ENCODE peak calls at places on chromosomes 6 and 20, in nine cellular contexts. P is body of pancreas; I is stomach; O is astrocyte; T is ascending aorta; E is lung; Y is HCT116; K is CD4-positive, alpha-beta T cell; U is OCI-LY7. X is an unnamed sample.

GRCh38 chr20:34420146-34420545 is 57.1 kb downstream of the ITCH start:
- DNase-seq in I (no peak), P (no peak), K (no peak), U (no peak), O (no peak), Y (no peak), E (no peak), T (no peak), X (no peak)

GRCh38 chr6:100420711-100421110 is 44.0 kb downstream of the SIM1 start:
- DNase-seq in U (no peak), I (no peak), P (no peak), K (no peak), O (no peak), Y (no peak), E (no peak), T (no peak), X (no peak)

GRCh38 chr6:56661298-56661697 is 18.6 kb upstream of the DST start:
- DNase-seq in Y (no peak), E (no peak), K (no peak), U (no peak), T (no peak), P (no peak), I (no peak), O (no peak), X (no peak)

GRCh38 chr6:101195581-101195980 is 197.9 kb upstream of the GRIK2 start:
- DNase-seq in I (no peak), O (peak; percentile 24), E (no peak), P (no peak), K (no peak), T (no peak), Y (no peak), U (no peak), X (no peak)

GRCh38 chr6:89180112-89180511 is 34.3 kb downstream of the PM20D2 start:
- DNase-seq in I (no peak), P (no peak), Y (no peak), U (no peak), O (no peak), E (no peak), T (no peak), K (no peak), X (no peak)

GRCh38 chr20:58570181-58570859 is 55.1 kb upstream of the APCDD1L start:
- DNase-seq in Y (no peak), P (no peak), K (no peak), T (no peak), O (no peak), E (no peak), I (no peak), U (no peak), X (no peak)

GRCh38 chr6:157401734-157402338 is 20.8 kb downstream of the ZDHHC14 start:
- DNase-seq in U (no peak), I (no peak), E (no peak), T (no peak), O (no peak), P (no peak), K (no peak), Y (no peak), X (no peak)

GRCh38 chr6:21103626-21104224 is 489.8 kb upstream of the SOX4 start:
- DNase-seq in U (no peak), Y (no peak), O (peak; percentile 16), P (no peak), T (no peak), I (no peak), K (no peak), E (no peak), X (no peak)

GRCh38 chr6:157226761-157227160 is 96.6 kb downstream of the TMEM242 start:
- DNase-seq in I (no peak), T (no peak), Y (no peak), O (peak; percentile 18), E (no peak), U (no peak), P (no peak), K (no peak), X (no peak)

GRCh38 chr6:150589828-150590227 is 9.9 kb upstream of the PLEKHG1 start:
- DNase-seq in Y (no peak), E (no peak), P (no peak), O (no peak), U (no peak), I (no peak), K (no peak), T (no peak), X (no peak)

GRCh38 chr20:49397525-49397924 is 84.9 kb downstream of the KCNB1 start:
- DNase-seq in T (no peak), I (no peak), K (no peak), Y (no peak), U (no peak), P (no peak), O (no peak), E (no peak), X (no peak)

GRCh38 chr20:10449270-10449669 is 14.2 kb downstream of the SLX4IP start:
- DNase-seq in O (no peak), P (peak; percentile 18), I (no peak), U (no peak), T (no peak), K (no peak), E (no peak), Y (no peak), X (no peak)

GRCh38 chr6:4606016-4606415 is 170.2 kb upstream of the CDYL start:
- DNase-seq in T (no peak), O (no peak), U (no peak), E (no peak), K (no peak), P (no peak), Y (no peak), I (no peak), X (no peak)

GRCh38 chr6:155275808-155276480 is 12.1 kb downstream of the CLDN20 start:
- DNase-seq in U (no peak), Y (no peak), I (no peak), P (no peak), T (no peak), E (no peak), O (peak; percentile 45), K (no peak), X (no peak)

GRCh38 chr6:155274106-155274505 is 10.3 kb downstream of the CLDN20 start:
- DNase-seq in E (no peak), O (peak; percentile 62), P (no peak), Y (no peak), K (no peak), U (no peak), T (no peak), I (no peak), X (no peak)

GRCh38 chr6:155274533-155274932 is 10.7 kb downstream of the CLDN20 start:
- DNase-seq in U (no peak), O (peak; percentile 73), I (no peak), P (no peak), Y (no peak), T (no peak), E (no peak), K (no peak), X (no peak)

GRCh38 chr6:155278319-155279049 is 14.7 kb downstream of the CLDN20 start:
- DNase-seq in P (no peak), E (no peak), I (no peak), Y (no peak), O (no peak), T (no peak), U (no peak), K (no peak), X (no peak)

GRCh38 chr6:155276638-155277037 is 12.8 kb downstream of the CLDN20 start:
- DNase-seq in E (no peak), T (no peak), P (no peak), K (no peak), I (no peak), U (no peak), O (no peak), Y (no peak), X (no peak)
- TF ChIP-seq CTCF in E (no peak), T (no peak), P (no peak), K (no peak), I (no peak), U (no peak), O (no peak), Y (no peak), X (no peak)

DNA sequence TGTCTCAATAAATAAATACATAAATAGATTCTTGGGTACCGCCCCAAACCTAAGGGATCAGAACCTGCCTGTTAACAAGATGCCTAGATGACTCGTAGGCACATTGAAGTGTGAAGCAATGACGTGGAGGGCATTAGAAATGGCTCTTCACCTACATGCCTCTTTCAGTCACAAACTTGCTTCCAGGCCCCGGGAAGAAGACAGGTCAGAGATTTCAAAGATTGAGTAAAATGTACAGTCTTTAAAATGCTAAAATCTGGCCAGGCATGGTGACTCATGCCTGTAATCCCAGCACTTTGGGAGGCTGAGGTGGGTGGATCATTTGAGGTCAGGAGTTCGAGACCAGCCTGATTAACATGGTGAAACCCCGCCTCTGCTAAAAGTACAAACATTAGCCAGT is 480.8 kb upstream of the JARID2 start:
- DNase-seq in O (peak; percentile 27), U (no peak), T (no peak), K (no peak), Y (no peak), I (no peak), E (no peak), P (no peak), X (no peak)
- H3K27ac ChIP-seq in O (no peak overlapping the region), U (no peak overlapping the region), T (no peak overlapping the region), K (no peak overlapping the region), Y (no peak overlapping the region), I (no peak overlapping the region), E (no peak overlapping the region), P (no peak overlapping the region), X (no peak overlapping the region)

GRCh38 chr6:34817337-34817910 is 25.5 kb downstream of the BLTP3A start:
- DNase-seq in T (no peak), K (no peak), Y (no peak), I (no peak), P (no peak), O (peak; percentile 64), E (no peak), U (no peak), X (no peak)

GRCh38 chr6:34816635-34817301 is 24.9 kb downstream of the BLTP3A start:
- DNase-seq in Y (no peak), T (no peak), U (no peak), E (no peak), I (no peak), O (no peak), K (no peak), P (no peak), X (no peak)

GRCh38 chr6:34819571-34820480 is 27.9 kb downstream of the BLTP3A start:
- DNase-seq in U (no peak), P (no peak), O (no peak), I (no peak), K (no peak), T (no peak), Y (no peak), E (no peak), X (no peak)
- TF ChIP-seq CTCF in U (no peak), P (no peak), O (no peak), I (no peak), K (no peak), T (no peak), Y (no peak), E (no peak), X (no peak)

DNA sequence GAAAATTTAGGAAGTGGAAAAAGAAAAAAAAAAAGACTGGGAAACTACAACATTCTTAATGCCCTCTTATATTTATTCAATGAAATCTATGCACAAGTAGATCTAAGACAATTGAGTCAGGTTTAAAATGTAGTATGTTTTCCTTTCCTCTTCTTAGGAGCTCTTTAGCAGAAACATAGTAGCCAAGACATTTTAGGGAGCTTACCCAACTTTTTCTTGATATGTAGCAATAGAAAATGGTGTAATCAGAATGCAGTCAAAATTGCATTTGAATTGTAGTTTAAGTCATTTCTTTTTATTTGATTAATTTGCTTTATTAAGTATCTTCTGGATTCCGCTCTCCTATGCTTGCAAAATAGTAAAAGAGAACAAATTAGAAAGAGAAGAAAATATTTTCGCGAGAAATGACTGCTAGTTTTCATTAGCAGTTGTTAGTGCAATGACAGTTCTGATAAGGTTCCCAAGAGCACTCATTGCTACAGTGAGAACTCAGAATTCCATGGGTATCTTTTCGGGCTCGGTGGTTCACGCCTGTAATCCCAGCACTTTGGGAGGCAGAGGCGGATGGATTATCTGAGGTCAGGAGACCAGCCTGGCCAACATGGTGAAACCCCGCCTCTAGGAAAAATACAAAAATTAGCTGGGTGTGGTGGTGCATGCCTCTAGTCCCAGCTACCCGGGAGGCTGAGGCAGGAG is 52.2 kb downstream of the JARID2 start:
- DNase-seq in I (no peak), U (no peak), K (no peak), T (no peak), O (no peak), Y (no peak), P (no peak), E (no peak), X (no peak)
- H3K27ac ChIP-seq in I (no peak overlapping the region), U (peak overlapping the region; percentile 90), K (no peak overlapping the region), T (no peak overlapping the region), O (no peak overlapping the region), Y (no peak overlapping the region), P (no peak overlapping the region), E (no peak overlapping the region), X (no peak overlapping the region)

X was measured in heart right ventricle.